ENCODE peak calls at places on chromosomes 1 and 21, in nine cellular contexts. One of them, this sample, is unnamed.
A peak's percentile ranks its signal among the peaks of the same experiment; 100 is the strongest.

GRCh38 chr1:231035799-231036198 is 4.3 kb downstream of the FAM89A start:
- DNase-seq in A549: no peak
- DNase-seq in AG04450: no peak
- DNase-seq in cardiac muscle cell: no peak
- DNase-seq in kidney: no peak
- DNase-seq in fibroblast of lung: no peak
- DNase-seq in IMR-90: no peak
- DNase-seq in ovary: no peak
- DNase-seq in PC-3: no peak
- DNase-seq in this sample: no peak

GRCh38 chr1:243268284-243268653 is 12.4 kb downstream of the SDCCAG8 start:
- DNase-seq in ovary: no peak
- DNase-seq in cardiac muscle cell: no peak
- DNase-seq in A549: peak; percentile 58
- DNase-seq in AG04450: peak; percentile 65
- DNase-seq in fibroblast of lung: peak; percentile 98
- DNase-seq in PC-3: peak; percentile 99
- DNase-seq in IMR-90: peak; percentile 96
- DNase-seq in kidney: no peak
- DNase-seq in this sample: no peak

GRCh38 chr1:60133848-60134247 is 60.3 kb upstream of the C1orf87 start:
- DNase-seq in ovary: no peak
- DNase-seq in A549: no peak
- DNase-seq in IMR-90: peak; percentile 35
- DNase-seq in cardiac muscle cell: no peak
- DNase-seq in AG04450: peak; percentile 8
- DNase-seq in PC-3: no peak
- DNase-seq in kidney: no peak
- DNase-seq in fibroblast of lung: peak; percentile 91
- DNase-seq in this sample: no peak

GRCh38 chr1:2126331-2127180 is 68.0 kb downstream of the FAAP20 start:
- DNase-seq in kidney: peak; percentile 73
- DNase-seq in cardiac muscle cell: no peak
- DNase-seq in PC-3: no peak
- DNase-seq in IMR-90: no peak
- DNase-seq in ovary: no peak
- DNase-seq in AG04450: no peak
- DNase-seq in fibroblast of lung: no peak
- DNase-seq in A549: no peak
- DNase-seq in this sample: no peak

GRCh38 chr1:163796394-163796821 is 474.7 kb downstream of the NUF2 start:
- DNase-seq in fibroblast of lung: peak; percentile 20
- DNase-seq in kidney: no peak
- DNase-seq in cardiac muscle cell: no peak
- DNase-seq in PC-3: peak; percentile 84
- DNase-seq in AG04450: no peak
- DNase-seq in A549: peak; percentile 29
- DNase-seq in IMR-90: peak; percentile 2
- DNase-seq in ovary: peak; percentile 14
- DNase-seq in this sample: no peak

GRCh38 chr1:162133566-162133965 is 64.1 kb downstream of the NOS1AP start:
- DNase-seq in cardiac muscle cell: no peak
- DNase-seq in A549: no peak
- DNase-seq in PC-3: peak; percentile 41
- DNase-seq in IMR-90: no peak
- DNase-seq in AG04450: no peak
- DNase-seq in kidney: no peak
- DNase-seq in ovary: no peak
- DNase-seq in fibroblast of lung: peak; percentile 43
- DNase-seq in this sample: no peak

GRCh38 chr1:223810586-223810985 is 35.2 kb downstream of the TP53BP2 start:
- DNase-seq in A549: no peak
- DNase-seq in ovary: no peak
- DNase-seq in cardiac muscle cell: no peak
- DNase-seq in fibroblast of lung: peak; percentile 45
- DNase-seq in PC-3: no peak
- DNase-seq in IMR-90: no peak
- DNase-seq in kidney: no peak
- DNase-seq in AG04450: no peak
- DNase-seq in this sample: no peak

GRCh38 chr1:180365039-180365438 is 135.0 kb downstream of the LHX4 start:
- DNase-seq in fibroblast of lung: no peak
- DNase-seq in PC-3: peak; percentile 21
- DNase-seq in ovary: no peak
- DNase-seq in cardiac muscle cell: no peak
- DNase-seq in IMR-90: no peak
- DNase-seq in AG04450: no peak
- DNase-seq in A549: peak; percentile 41
- DNase-seq in kidney: no peak
- DNase-seq in this sample: no peak

GRCh38 chr1:41862411-41863221 is 56.1 kb downstream of the HIVEP3 start:
- DNase-seq in AG04450: no peak
- DNase-seq in fibroblast of lung: peak; percentile 99
- DNase-seq in kidney: no peak
- DNase-seq in PC-3: peak; percentile 96
- DNase-seq in A549: peak; percentile 86
- DNase-seq in IMR-90: peak; percentile 91
- DNase-seq in cardiac muscle cell: no peak
- DNase-seq in ovary: no peak
- DNase-seq in this sample: no peak

GRCh38 chr1:230917284-230918135 is 49.2 kb upstream of the C1orf198 start:
- DNase-seq in PC-3: peak; percentile 88
- DNase-seq in cardiac muscle cell: peak; percentile 91
- DNase-seq in kidney: peak; percentile 79
- DNase-seq in fibroblast of lung: peak; percentile 60
- DNase-seq in IMR-90: peak; percentile 67
- DNase-seq in AG04450: peak; percentile 26
- DNase-seq in A549: peak; percentile 83
- DNase-seq in ovary: peak; percentile 67
- DNase-seq in this sample: peak; percentile 69

GRCh38 chr1:165174485-165174884 is 182.0 kb downstream of the LMX1A start:
- DNase-seq in PC-3: no peak
- DNase-seq in kidney: no peak
- DNase-seq in AG04450: no peak
- DNase-seq in A549: no peak
- DNase-seq in IMR-90: no peak
- DNase-seq in ovary: no peak
- DNase-seq in fibroblast of lung: no peak
- DNase-seq in cardiac muscle cell: peak; percentile 14
- DNase-seq in this sample: no peak

GRCh38 chr1:152739841-152740240 is 18.0 kb upstream of the KPRP start:
- DNase-seq in A549: no peak
- DNase-seq in AG04450: no peak
- DNase-seq in fibroblast of lung: no peak
- DNase-seq in ovary: no peak
- DNase-seq in kidney: no peak
- DNase-seq in cardiac muscle cell: no peak
- DNase-seq in PC-3: no peak
- DNase-seq in IMR-90: no peak
- DNase-seq in this sample: no peak

GRCh38 chr1:212035835-212036605 is 472 bp downstream of the DTL start:
- DNase-seq in cardiac muscle cell: no peak
- DNase-seq in IMR-90: no peak
- DNase-seq in PC-3: no peak
- DNase-seq in ovary: no peak
- DNase-seq in AG04450: no peak
- DNase-seq in kidney: no peak
- DNase-seq in fibroblast of lung: no peak
- DNase-seq in A549: no peak
- DNase-seq in this sample: no peak

GRCh38 chr1:220374449-220374848 is 102.2 kb upstream of the RAB3GAP2 start:
- DNase-seq in fibroblast of lung: no peak
- DNase-seq in IMR-90: no peak
- DNase-seq in cardiac muscle cell: no peak
- DNase-seq in ovary: no peak
- DNase-seq in A549: no peak
- DNase-seq in PC-3: no peak
- DNase-seq in AG04450: no peak
- DNase-seq in kidney: no peak
- DNase-seq in this sample: no peak

GRCh38 chr1:118788372-118788955 is 199.7 kb downstream of the TBX15 start:
- DNase-seq in kidney: peak; percentile 77
- DNase-seq in fibroblast of lung: peak; percentile 35
- DNase-seq in AG04450: no peak
- DNase-seq in PC-3: peak; percentile 73
- DNase-seq in cardiac muscle cell: no peak
- DNase-seq in ovary: no peak
- DNase-seq in IMR-90: no peak
- DNase-seq in A549: no peak
- DNase-seq in this sample: no peak

GRCh38 chr1:213340593-213340992 is 289.6 kb downstream of the RPS6KC1 start:
- DNase-seq in fibroblast of lung: no peak
- DNase-seq in ovary: no peak
- DNase-seq in PC-3: no peak
- DNase-seq in IMR-90: no peak
- DNase-seq in kidney: no peak
- DNase-seq in cardiac muscle cell: no peak
- DNase-seq in AG04450: no peak
- DNase-seq in A549: no peak
- DNase-seq in this sample: no peak

GRCh38 chr1:240310226-240310925 is 218.7 kb downstream of the FMN2 start:
- DNase-seq in cardiac muscle cell: no peak
- DNase-seq in PC-3: peak; percentile 68
- DNase-seq in ovary: no peak
- DNase-seq in kidney: no peak
- DNase-seq in A549: peak; percentile 18
- DNase-seq in IMR-90: peak; percentile 85
- DNase-seq in fibroblast of lung: peak; percentile 88
- DNase-seq in AG04450: peak; percentile 68
- DNase-seq in this sample: no peak

GRCh38 chr1:198601936-198602889 is 36.6 kb upstream of the PTPRC start:
- DNase-seq in IMR-90: peak; percentile 17
- DNase-seq in kidney: no peak
- DNase-seq in AG04450: no peak
- DNase-seq in fibroblast of lung: peak; percentile 62
- DNase-seq in ovary: no peak
- DNase-seq in cardiac muscle cell: no peak
- DNase-seq in PC-3: no peak
- DNase-seq in A549: no peak
- DNase-seq in this sample: no peak

GRCh38 chr1:210360852-210361477 is 32.3 kb downstream of the HHAT start:
- DNase-seq in AG04450: peak; percentile 44
- DNase-seq in kidney: no peak
- DNase-seq in cardiac muscle cell: peak; percentile 46
- DNase-seq in A549: peak; percentile 45
- DNase-seq in IMR-90: peak; percentile 74
- DNase-seq in PC-3: peak; percentile 77
- DNase-seq in fibroblast of lung: peak; percentile 61
- DNase-seq in ovary: no peak
- DNase-seq in this sample: no peak

GRCh38 chr21:44739316-44739715 is 27.9 kb upstream of the TSPEAR start:
- DNase-seq in AG04450: no peak
- DNase-seq in ovary: no peak
- DNase-seq in kidney: no peak
- DNase-seq in cardiac muscle cell: no peak
- DNase-seq in PC-3: no peak
- DNase-seq in fibroblast of lung: no peak
- DNase-seq in A549: no peak
- DNase-seq in IMR-90: no peak
- DNase-seq in this sample: no peak
- H3K9me3 ChIP-seq in AG04450: peaks cover 42% of the 10 kb centered on the region
- H3K9me3 ChIP-seq in ovary: peaks cover 11% of the 10 kb centered on the region
- H3K9me3 ChIP-seq in kidney: peaks cover 36% of the 10 kb centered on the region
- H3K9me3 ChIP-seq in cardiac muscle cell: peaks cover 5% of the 10 kb centered on the region
- H3K9me3 ChIP-seq in PC-3: peaks cover 13% of the 10 kb centered on the region
- H3K9me3 ChIP-seq in fibroblast of lung: no peaks in the 10 kb centered on the region
- H3K9me3 ChIP-seq in A549: no peaks in the 10 kb centered on the region
- H3K9me3 ChIP-seq in IMR-90: peaks cover 40% of the 10 kb centered on the region
- H3K9me3 ChIP-seq in this sample: no peaks in the 10 kb centered on the region

DNA sequence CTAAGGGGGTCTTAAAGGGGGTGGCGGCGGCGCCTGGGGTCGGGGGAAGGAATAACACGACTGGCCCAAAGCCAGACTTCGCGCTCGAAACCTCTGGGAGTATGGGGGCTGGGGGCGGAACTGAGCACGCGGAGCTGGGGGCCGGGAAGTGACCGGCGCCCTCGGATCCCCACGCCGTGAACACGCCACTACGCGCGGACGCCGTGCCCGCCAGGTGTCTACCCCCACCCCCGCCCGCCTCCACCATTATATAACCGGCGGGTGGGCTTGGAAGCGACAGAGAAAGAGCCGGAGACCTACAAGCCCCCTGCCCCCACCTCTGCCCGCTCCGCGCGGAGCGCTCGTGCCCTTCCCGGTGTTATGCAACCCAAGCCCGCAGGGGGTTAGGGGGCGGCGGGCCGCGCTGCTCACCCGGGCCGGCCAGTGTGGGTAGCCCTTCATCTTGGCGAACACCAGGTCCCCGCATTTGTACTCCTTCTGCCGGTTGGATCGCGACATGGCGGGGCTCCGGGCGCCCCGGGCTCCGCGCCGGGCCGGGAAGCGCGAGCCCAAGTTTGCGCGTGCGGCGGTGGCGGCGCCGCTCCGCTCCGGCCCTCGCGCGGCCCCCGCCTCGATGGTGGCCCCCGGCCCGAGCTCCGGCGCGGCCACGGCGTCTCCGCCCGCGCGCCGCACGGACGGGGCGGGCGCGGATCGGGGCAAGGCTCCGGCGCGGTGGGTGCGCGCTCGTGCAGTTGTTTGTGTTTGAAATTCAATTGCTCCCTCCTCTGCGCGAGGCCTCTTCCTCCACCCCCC is at the start of gene HDGF:
- DNase-seq in cardiac muscle cell: peak; percentile 61
- DNase-seq in PC-3: no peak
- DNase-seq in ovary: peak; percentile 74
- DNase-seq in AG04450: no peak
- DNase-seq in kidney: peak; percentile 91
- DNase-seq in A549: peak; percentile 35
- DNase-seq in IMR-90: no peak
- DNase-seq in fibroblast of lung: peak; percentile 29
- DNase-seq in this sample: no peak
- TF ChIP-seq CTCF in cardiac muscle cell: no peak
- TF ChIP-seq CTCF in PC-3: no peak
- TF ChIP-seq CTCF in ovary: no peak
- TF ChIP-seq CTCF in AG04450: no peak
- TF ChIP-seq CTCF in kidney: no peak
- TF ChIP-seq CTCF in A549: no peak
- TF ChIP-seq CTCF in IMR-90: no peak
- TF ChIP-seq CTCF in fibroblast of lung: no peak
- TF ChIP-seq CTCF in this sample: no peak

GRCh38 chr21:9741343-9741742 is 780.0 kb upstream of the TPTE start:
- DNase-seq in AG04450: no peak
- DNase-seq in fibroblast of lung: no peak
- DNase-seq in IMR-90: no peak
- DNase-seq in A549: no peak
- DNase-seq in cardiac muscle cell: no peak
- DNase-seq in PC-3: no peak
- DNase-seq in kidney: no peak
- DNase-seq in ovary: no peak
- DNase-seq in this sample: no peak
- H3K9me3 ChIP-seq in AG04450: peaks cover 66% of the 10 kb centered on the region
- H3K9me3 ChIP-seq in fibroblast of lung: no peaks in the 10 kb centered on the region
- H3K9me3 ChIP-seq in IMR-90: peaks cover 36% of the 10 kb centered on the region
- H3K9me3 ChIP-seq in A549: no peaks in the 10 kb centered on the region
- H3K9me3 ChIP-seq in cardiac muscle cell: peaks cover 2% of the 10 kb centered on the region
- H3K9me3 ChIP-seq in PC-3: peaks cover 63% of the 10 kb centered on the region
- H3K9me3 ChIP-seq in kidney: peaks cover 7% of the 10 kb centered on the region
- H3K9me3 ChIP-seq in ovary: no peaks in the 10 kb centered on the region
- H3K9me3 ChIP-seq in this sample: peaks cover 33% of the 10 kb centered on the region

GRCh38 chr1:11013160-11013531 is 692 bp downstream of the TARDBP start:
- DNase-seq in PC-3: peak; percentile 25
- DNase-seq in cardiac muscle cell: no peak
- DNase-seq in A549: no peak
- DNase-seq in ovary: no peak
- DNase-seq in AG04450: no peak
- DNase-seq in fibroblast of lung: peak; percentile 52
- DNase-seq in kidney: no peak
- DNase-seq in IMR-90: peak; percentile 14
- DNase-seq in this sample: no peak

GRCh38 chr1:11012260-11013159 is at the start of gene TARDBP:
- DNase-seq in A549: peak; percentile 88
- DNase-seq in PC-3: peak; percentile 83
- DNase-seq in fibroblast of lung: peak; percentile 86
- DNase-seq in ovary: peak; percentile 88
- DNase-seq in IMR-90: peak; percentile 83
- DNase-seq in cardiac muscle cell: peak; percentile 95
- DNase-seq in kidney: peak; percentile 96
- DNase-seq in AG04450: peak; percentile 70
- DNase-seq in this sample: peak; percentile 89
- TF ChIP-seq CTCF in A549: no peak
- TF ChIP-seq CTCF in PC-3: no peak
- TF ChIP-seq CTCF in fibroblast of lung: no peak
- TF ChIP-seq CTCF in ovary: no peak
- TF ChIP-seq CTCF in IMR-90: no peak
- TF ChIP-seq CTCF in cardiac muscle cell: no peak
- TF ChIP-seq CTCF in kidney: no peak
- TF ChIP-seq CTCF in AG04450: no peak
- TF ChIP-seq CTCF in this sample: no peak

This sample was measured in CD4-positive, alpha-beta T cell.